ENCODE peak calls at places on chromosomes 1 and 21, in five cellular contexts. J, S, A, N and V are unnamed samples.

GRCh38 chr1:110155878-110156522 is 5.7 kb downstream of the SLC6A17 start:
- DNase-seq in J (no peak), S (peak), A (peak), N (peak), V (no peak)

GRCh38 chr21:16305686-16306085 is 575.9 kb downstream of the USP25 start:
- DNase-seq in J (no peak), S (peak), A (peak), N (peak), V (no peak)

GRCh38 chr1:46673749-46674182 is 2.1 kb downstream of the TEX38 start:
- DNase-seq in J (no peak), S (no peak), A (no peak), N (no peak), V (no peak)

GRCh38 chr1:221774054-221774842 is 32.4 kb upstream of the DUSP10 start:
- DNase-seq in J (no peak), S (peak), A (no peak), N (no peak), V (no peak)

GRCh38 chr1:183922197-183922596 is 115.3 kb downstream of the COLGALT2 start:
- DNase-seq in J (no peak), S (no peak), A (no peak), N (no peak), V (no peak)

GRCh38 chr21:44455524-44456206 is 355 bp downstream of the LRRC3 start:
- DNase-seq in J (no peak), S (peak), A (peak), N (peak), V (no peak)

GRCh38 chr1:156935719-156936118 is 15.3 kb downstream of the LRRC71 start:
- DNase-seq in J (no peak), S (no peak), A (no peak), N (no peak), V (no peak)

GRCh38 chr1:14340244-14340800 is 258.2 kb upstream of the KAZN start:
- DNase-seq in J (no peak), S (peak), A (no peak), N (no peak), V (no peak)

GRCh38 chr1:114482585-114482984 is 28.4 kb downstream of the TRIM33 start:
- DNase-seq in J (no peak), S (peak), A (no peak), N (no peak), V (no peak)

GRCh38 chr1:205458777-205459566 is 3.1 kb upstream of the BLACAT1 start:
- DNase-seq in J (no peak), S (peak), A (no peak), N (peak), V (no peak)

GRCh38 chr1:10267946-10268345 is 57.6 kb downstream of the KIF1B start:
- DNase-seq in J (no peak), S (no peak), A (no peak), N (no peak), V (no peak)

GRCh38 chr1:100851726-100852125 is 42.9 kb downstream of the EXTL2 start:
- DNase-seq in J (no peak), S (no peak), A (no peak), N (no peak), V (no peak)

GRCh38 chr1:76128096-76128495 is 53.5 kb downstream of the ST6GALNAC3 start:
- DNase-seq in J (no peak), S (no peak), A (no peak), N (no peak), V (no peak)

GRCh38 chr1:163170975-163171676 is 31.6 kb downstream of the RGS5 start:
- DNase-seq in J (no peak), S (no peak), A (no peak), N (peak), V (no peak)

GRCh38 chr1:35486858-35487408 is 70.3 kb downstream of the KIAA0319L start:
- DNase-seq in J (no peak), S (no peak), A (no peak), N (no peak), V (no peak)

GRCh38 chr1:21567241-21568005 is 58.2 kb downstream of the ALPL start:
- DNase-seq in J (no peak), S (no peak), A (no peak), N (peak), V (no peak)

GRCh38 chr21:14850394-14850793 is 214.4 kb downstream of the NRIP1 start:
- DNase-seq in J (no peak), S (no peak), A (no peak), N (no peak), V (no peak)

GRCh38 chr1:116987256-116987555 is 14.4 kb upstream of the CD101 start:
- DNase-seq in J (no peak), S (no peak), A (no peak), N (no peak), V (no peak)

GRCh38 chr1:209190591-209191241 is 392.8 kb upstream of the CAMK1G start:
- DNase-seq in J (peak), S (peak), A (peak), N (peak), V (no peak)

GRCh38 chr21:42279341-42279871 is 35.8 kb downstream of the TFF3 start:
- DNase-seq in J (no peak), S (no peak), A (no peak), N (no peak), V (no peak)

GRCh38 chr1:109299087-109299983 is 7.5 kb downstream of the MYBPHL start:
- DNase-seq in J (no peak), S (peak), A (no peak), N (peak), V (no peak)

GRCh38 chr1:228081578-228082259 is 789 bp upstream of the ARF1 start:
- DNase-seq in J (no peak), S (peak), A (peak), N (no peak), V (no peak)

GRCh38 chr1:45009956-45010854 is 919 bp downstream of the HECTD3 start:
- DNase-seq in J (no peak), S (peak), A (peak), N (peak), V (no peak)

GRCh38 chr1:40653851-40654537 is 11.5 kb downstream of the RIMS3 start:
- DNase-seq in J (no peak), S (peak), A (peak), N (no peak), V (no peak)

GRCh38 chr1:180981596-180982387 is 40.9 kb downstream of the STX6 start:
- DNase-seq in J (no peak), S (peak), A (no peak), N (no peak), V (peak)

GRCh38 chr1:29736582-29737188 is 500.4 kb downstream of the PTPRU start:
- DNase-seq in J (no peak), S (peak), A (peak), N (peak), V (no peak)

GRCh38 chr1:59375321-59376220 is 78.7 kb downstream of the FGGY start:
- DNase-seq in J (no peak), S (no peak), A (no peak), N (peak), V (no peak)

GRCh38 chr1:204894031-204894430 is 23.4 kb downstream of the NFASC start:
- DNase-seq in J (no peak), S (no peak), A (no peak), N (no peak), V (no peak)

GRCh38 chr21:36388076-36388475 is 2.9 kb downstream of the CHAF1B start:
- DNase-seq in J (no peak), S (peak), A (no peak), N (no peak), V (no peak)

GRCh38 chr1:246651012-246651411 is 73.2 kb upstream of the SCCPDH start:
- DNase-seq in J (no peak), S (no peak), A (no peak), N (no peak), V (no peak)

GRCh38 chr1:193417945-193418744 is 231.7 kb upstream of the B3GALT2 start:
- DNase-seq in J (no peak), S (no peak), A (no peak), N (peak), V (no peak)

GRCh38 chr1:1206376-1207253 is at the start of gene TNFRSF18:
- DNase-seq in J (peak), S (peak), A (peak), N (no peak), V (no peak)

GRCh38 chr1:224565186-224565585 is 50.9 kb upstream of the CNIH3 start:
- DNase-seq in J (peak), S (no peak), A (no peak), N (peak), V (no peak)

GRCh38 chr1:85479491-85479890 is 14.5 kb upstream of the DDAH1 start:
- DNase-seq in J (no peak), S (no peak), A (no peak), N (no peak), V (no peak)

GRCh38 chr1:221137668-221138067 is 258.4 kb downstream of the HLX start:
- DNase-seq in J (no peak), S (peak), A (no peak), N (no peak), V (no peak)

GRCh38 chr1:8122477-8123407 is 96.6 kb upstream of the ERRFI1 start:
- DNase-seq in J (no peak), S (peak), A (no peak), N (no peak), V (no peak)

GRCh38 chr1:8121261-8122159 is 95.4 kb upstream of the ERRFI1 start:
- DNase-seq in J (peak), S (peak), A (no peak), N (peak), V (no peak)

GRCh38 chr1:8120693-8121260 is 94.7 kb upstream of the ERRFI1 start:
- DNase-seq in J (no peak), S (peak), A (no peak), N (peak), V (peak)

GRCh38 chr1:8118031-8118451 is 91.9 kb upstream of the ERRFI1 start:
- DNase-seq in J (no peak), S (peak), A (no peak), N (no peak), V (no peak)

GRCh38 chr1:8122160-8122476 is 96.0 kb upstream of the ERRFI1 start:
- DNase-seq in J (no peak), S (no peak), A (no peak), N (peak), V (no peak)
- H3K4me2 ChIP-seq in J (peak), S (no peak), A (no peak), N (no peak), V (no peak)

GRCh38 chr1:94302497-94302896 is 65.1 kb upstream of the ARHGAP29 start:
- DNase-seq in J (no peak), S (no peak), A (no peak), N (no peak), V (no peak)

GRCh38 chr1:94299627-94300552 is 62.5 kb upstream of the ARHGAP29 start:
- DNase-seq in J (peak), S (peak), A (peak), N (peak), V (no peak)

GRCh38 chr1:94298861-94299260 is 61.5 kb upstream of the ARHGAP29 start:
- DNase-seq in J (no peak), S (no peak), A (no peak), N (no peak), V (no peak)

GRCh38 chr1:94301186-94301585 is 63.8 kb upstream of the ARHGAP29 start:
- DNase-seq in J (no peak), S (no peak), A (no peak), N (no peak), V (no peak)

GRCh38 chr1:94300731-94301130 is 63.3 kb upstream of the ARHGAP29 start:
- DNase-seq in J (no peak), S (no peak), A (no peak), N (no peak), V (no peak)
- H3K4me2 ChIP-seq in J (peak), S (no peak), A (no peak), N (peak), V (no peak)

GRCh38 chr1:5232537-5232936 is 578.1 kb downstream of the AJAP1 start:
- DNase-seq in J (no peak), S (no peak), A (no peak), N (no peak), V (no peak)

GRCh38 chr1:5238351-5239123 is 584.1 kb downstream of the AJAP1 start:
- DNase-seq in J (no peak), S (no peak), A (no peak), N (no peak), V (no peak)

GRCh38 chr1:5239911-5240310 is 585.5 kb downstream of the AJAP1 start:
- DNase-seq in J (no peak), S (no peak), A (no peak), N (no peak), V (no peak)

DNA sequence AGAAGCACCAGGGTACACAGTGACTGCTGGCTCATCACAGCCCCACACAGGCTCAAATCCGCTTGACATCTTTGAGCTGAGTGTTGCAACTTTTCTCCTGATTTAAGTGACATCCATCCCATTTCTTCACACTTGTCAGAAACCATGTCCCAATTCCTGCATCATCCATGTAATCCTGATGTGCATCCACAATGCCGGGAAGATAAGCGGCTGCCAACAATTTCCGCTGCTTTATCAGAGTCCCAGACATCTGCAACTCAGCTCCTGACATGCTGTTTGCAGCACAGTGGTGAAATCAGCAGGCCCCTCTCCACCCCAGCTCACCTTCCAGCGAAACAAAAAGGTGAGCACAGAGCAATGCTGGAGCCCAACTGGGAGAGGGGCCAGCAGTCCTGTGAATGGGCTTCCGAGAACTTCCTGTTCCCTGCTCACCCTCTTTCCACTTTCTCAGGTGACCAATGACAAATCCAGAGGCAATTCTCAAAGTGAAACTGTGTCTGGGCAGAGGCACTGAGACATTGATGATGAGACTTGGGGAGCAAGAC is 581.0 kb downstream of the AJAP1 start:
- DNase-seq in J (no peak), S (peak), A (no peak), N (no peak), V (no peak)
- H3K4me2 ChIP-seq in J (no peak), S (no peak), A (no peak), N (no peak), V (no peak)

GRCh38 chr1:26833432-26834405 is 7.2 kb downstream of the ZDHHC18 start:
- DNase-seq in J (no peak), S (no peak), A (no peak), N (no peak), V (peak)
- H3K4me2 ChIP-seq in J (no peak), S (no peak), A (no peak), N (no peak), V (peak)

GRCh38 chr1:3453891-3454810 is at the start of gene ARHGEF16:
- DNase-seq in J (peak), S (peak), A (peak), N (peak), V (no peak)

GRCh38 chr1:3453203-3453761 is 1.2 kb upstream of the ARHGEF16 start:
- DNase-seq in J (peak), S (peak), A (peak), N (peak), V (peak)

GRCh38 chr1:3455630-3456448 is 1.4 kb downstream of the ARHGEF16 start:
- DNase-seq in J (no peak), S (no peak), A (no peak), N (no peak), V (no peak)

GRCh38 chr1:3456449-3456963 is 2.0 kb downstream of the ARHGEF16 start:
- DNase-seq in J (no peak), S (no peak), A (no peak), N (no peak), V (no peak)

GRCh38 chr1:3454811-3455618 is 550 bp downstream of the ARHGEF16 start:
- DNase-seq in J (no peak), S (peak), A (peak), N (no peak), V (no peak)
- H3K4me2 ChIP-seq in J (peak), S (peak), A (peak), N (peak), V (no peak)